ENCODE peak calls at places on chromosome 14, in ten cellular contexts. X, V, J, U, Y, P, M, Q, N and L are unnamed samples. For H3K4me1, the result is how much of the 10 kb centered on the place peaks cover.

GRCh38 chr14:75981426-75981825 is 369 bp downstream of the TGFB3 start:
- DNase-seq in Y (no peak), P (no peak), N (peak), X (no peak), J (peak), U (no peak), Q (no peak), V (no peak), M (no peak), L (no peak)

GRCh38 chr14:104895786-104896642 is 28.7 kb upstream of the PLD4 start:
- DNase-seq in V (peak), M (no peak), J (no peak), N (peak), Y (peak), Q (peak), P (no peak), U (peak), X (peak), L (peak)

GRCh38 chr14:50403433-50403832 is 6.8 kb upstream of the CDKL1 start:
- DNase-seq in V (no peak), Y (no peak), N (no peak), X (no peak), U (no peak), M (no peak), P (no peak), Q (no peak), J (no peak), L (no peak)

GRCh38 chr14:73787760-73788508 is 63.7 kb upstream of the PTGR2 start:
- DNase-seq in U (no peak), N (no peak), P (peak), V (no peak), J (no peak), Y (no peak), Q (no peak), X (peak), M (no peak), L (peak)

GRCh38 chr14:104937161-104937560 is 12.5 kb downstream of the PLD4 start:
- DNase-seq in Q (no peak), Y (no peak), U (no peak), V (no peak), M (no peak), J (no peak), P (no peak), N (no peak), X (peak), L (no peak)

GRCh38 chr14:76768671-76769500 is 7.6 kb downstream of the VASH1 start:
- DNase-seq in Y (peak), Q (no peak), X (peak), J (no peak), N (no peak), V (no peak), P (no peak), U (no peak), M (no peak), L (peak)

GRCh38 chr14:73276836-73277235 is 39.5 kb downstream of the PAPLN start:
- DNase-seq in U (no peak), P (no peak), M (no peak), Y (no peak), N (no peak), V (no peak), J (no peak), Q (no peak), X (no peak), L (no peak)

GRCh38 chr14:75514673-75515630 is 7.3 kb upstream of the BATF start:
- DNase-seq in N (peak), Q (no peak), J (no peak), V (peak), X (peak), Y (no peak), P (no peak), M (no peak), U (peak), L (peak)

GRCh38 chr14:102594514-102595175 is 2.2 kb downstream of the RCOR1 start:
- DNase-seq in N (peak), J (peak), X (peak), Y (no peak), Q (peak), V (peak), P (peak), U (peak), M (peak), L (peak)

GRCh38 chr14:102630405-102630804 is 38.0 kb downstream of the RCOR1 start:
- DNase-seq in Y (no peak), J (peak), V (no peak), U (no peak), P (no peak), X (no peak), M (no peak), Q (no peak), N (no peak), L (no peak)

GRCh38 chr14:50521912-50522341 is 10.4 kb downstream of the MAP4K5 start:
- DNase-seq in J (no peak), X (no peak), Y (no peak), Q (no peak), P (peak), N (no peak), V (no peak), U (no peak), M (no peak), L (no peak)

GRCh38 chr14:50792058-50792477 is 38.9 kb downstream of the NIN start:
- DNase-seq in U (no peak), V (no peak), P (no peak), J (no peak), Y (no peak), M (no peak), Q (no peak), X (no peak), N (no peak), L (no peak)

GRCh38 chr14:30889244-30889594 is 14.9 kb downstream of the COCH start:
- DNase-seq in M (no peak), V (no peak), Q (no peak), P (no peak), J (no peak), X (no peak), U (no peak), Y (no peak), N (no peak), L (no peak)

GRCh38 chr14:64926398-64926995 is 12.2 kb downstream of the CHURC1 start:
- DNase-seq in P (no peak), J (no peak), Q (no peak), V (no peak), Y (no peak), X (no peak), U (no peak), N (no peak), M (no peak), L (no peak)

DNA sequence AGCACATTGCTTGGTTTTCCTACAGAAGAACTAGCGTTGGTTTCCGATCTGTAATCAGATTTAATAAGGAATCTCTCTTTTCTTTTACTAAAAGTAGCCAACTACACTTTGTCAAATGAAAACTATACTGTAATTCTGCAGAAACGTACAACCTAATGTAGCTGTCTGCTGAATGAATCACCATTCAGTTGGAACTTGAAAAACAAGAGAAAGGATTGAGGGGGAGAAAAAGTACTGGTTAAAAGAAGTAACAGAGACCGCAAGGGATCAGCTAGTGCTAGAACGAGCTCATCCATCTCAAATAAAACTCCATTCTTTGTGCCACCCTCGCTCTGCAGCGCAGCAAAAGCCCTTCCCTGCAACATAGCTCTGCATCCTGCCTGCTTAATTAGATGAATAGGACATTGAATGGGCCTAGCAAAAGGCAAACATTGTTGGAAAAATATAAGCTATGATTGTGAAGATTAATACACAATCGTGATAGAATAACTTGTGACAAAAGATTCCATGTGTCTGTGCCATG is 2.6 kb downstream of the GARIN2 start:
- DNase-seq in V (no peak), X (no peak), P (peak), M (no peak), J (no peak), U (no peak), Y (no peak), N (no peak), Q (no peak), L (no peak)
- H3K27ac ChIP-seq in V (no peak), X (no peak), P (no peak), M (no peak), J (no peak), U (no peak), Y (no peak), N (no peak), Q (no peak), L (no peak)

GRCh38 chr14:21097616-21098133 is 780 bp downstream of the ZNF219 start:
- DNase-seq in Q (peak), P (no peak), X (peak), Y (no peak), J (peak), U (no peak), M (no peak), N (peak), V (peak), L (peak)

GRCh38 chr14:21098892-21099595 is 589 bp upstream of the ZNF219 start:
- DNase-seq in Q (no peak), V (no peak), Y (no peak), X (no peak), U (no peak), J (no peak), P (no peak), N (no peak), M (no peak), L (no peak)

GRCh38 chr14:21100931-21101330 is at the start of gene TMEM253:
- DNase-seq in V (no peak), M (no peak), X (no peak), N (peak), Q (peak), U (no peak), Y (no peak), P (no peak), J (no peak), L (no peak)

GRCh38 chr14:21098134-21098891 is at the start of gene ZNF219:
- DNase-seq in U (peak), V (peak), Q (peak), Y (peak), M (no peak), N (peak), J (peak), P (peak), X (peak), L (peak)

GRCh38 chr14:21099596-21099985 is 1.1 kb upstream of the ZNF219 start:
- DNase-seq in J (no peak), U (no peak), X (no peak), M (no peak), V (no peak), N (no peak), Y (no peak), P (no peak), Q (no peak), L (no peak)
- H3K4me3 ChIP-seq in J (no peak), U (peak), X (no peak), M (no peak), V (peak), N (no peak), Y (peak), P (no peak), Q (no peak), L (no peak)

GRCh38 chr14:55279384-55279783 is 8.2 kb downstream of the FBXO34 start:
- DNase-seq in U (no peak), Y (no peak), Q (no peak), X (no peak), P (no peak), V (no peak), J (no peak), M (no peak), N (no peak), L (no peak)

GRCh38 chr14:55274760-55275159 is 3.5 kb downstream of the FBXO34 start:
- DNase-seq in J (no peak), Q (no peak), N (no peak), X (no peak), P (peak), U (no peak), M (no peak), Y (no peak), V (no peak), L (no peak)

GRCh38 chr14:55276736-55277135 is 5.5 kb downstream of the FBXO34 start:
- DNase-seq in U (no peak), Y (no peak), P (no peak), V (no peak), X (no peak), Q (no peak), M (no peak), N (no peak), J (no peak), L (no peak)

GRCh38 chr14:55281316-55281839 is 10.2 kb downstream of the FBXO34 start:
- DNase-seq in P (no peak), N (no peak), J (no peak), X (no peak), M (no peak), V (no peak), Y (no peak), U (no peak), Q (no peak), L (no peak)

GRCh38 chr14:55277972-55278740 is 6.9 kb downstream of the FBXO34 start:
- DNase-seq in Q (no peak), X (no peak), J (no peak), V (no peak), P (no peak), N (no peak), U (no peak), Y (no peak), M (no peak), L (no peak)
- H3K4me1 ChIP-seq in Q (under half), X (under half), J (under half), V (under half), P (under half), N (under half), U (half or more), Y (under half), M (under half), L (under half)

DNA sequence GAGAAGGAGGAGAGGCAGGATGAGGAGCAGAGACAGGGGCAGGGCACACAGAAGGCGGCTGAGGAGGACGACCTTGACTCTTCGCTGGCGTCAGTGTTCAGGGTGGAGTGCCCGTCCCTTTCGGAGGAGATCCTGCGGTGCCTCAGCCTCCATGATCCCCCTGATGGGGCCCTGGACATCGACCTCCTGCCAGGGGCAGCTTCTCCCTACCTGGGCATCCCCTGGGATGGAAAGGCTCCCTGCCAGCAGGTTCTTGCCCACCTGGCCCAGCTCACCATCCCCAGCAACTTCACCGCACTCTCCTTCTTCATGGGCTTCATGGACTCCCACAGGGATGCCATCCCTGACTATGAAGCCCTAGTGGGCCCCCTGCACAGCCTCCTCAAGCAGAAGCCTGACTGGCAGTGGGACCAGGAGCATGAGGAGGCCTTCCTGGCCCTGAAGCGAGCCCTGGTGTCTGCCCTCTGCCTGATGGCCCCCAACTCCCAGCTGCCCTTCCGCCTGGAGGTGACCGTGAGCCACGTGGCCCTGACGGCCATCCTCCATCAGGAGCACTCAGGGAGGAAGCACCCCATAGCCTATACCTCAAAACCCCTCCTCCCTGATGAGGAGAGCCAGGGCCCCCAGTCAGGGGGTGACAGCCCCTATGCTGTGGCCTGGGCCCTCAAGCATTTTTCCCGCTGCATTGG is 14.6 kb downstream of the CBLN3 start:
- DNase-seq in J (no peak), U (no peak), V (no peak), P (no peak), Q (no peak), X (no peak), N (no peak), M (no peak), Y (no peak), L (no peak)
- H3K27ac ChIP-seq in J (no peak), U (no peak), V (no peak), P (no peak), Q (no peak), X (no peak), N (no peak), M (no peak), Y (no peak), L (no peak)

GRCh38 chr14:93239869-93240677 is 33.0 kb downstream of the UBR7 start:
- DNase-seq in Y (no peak), X (no peak), N (no peak), V (no peak), P (peak), U (no peak), J (no peak), Q (no peak), M (no peak), L (no peak)
- H3K4me3 ChIP-seq in Y (no peak), X (no peak), N (no peak), V (no peak), P (no peak), U (no peak), J (no peak), Q (no peak), M (no peak), L (no peak)

DNA sequence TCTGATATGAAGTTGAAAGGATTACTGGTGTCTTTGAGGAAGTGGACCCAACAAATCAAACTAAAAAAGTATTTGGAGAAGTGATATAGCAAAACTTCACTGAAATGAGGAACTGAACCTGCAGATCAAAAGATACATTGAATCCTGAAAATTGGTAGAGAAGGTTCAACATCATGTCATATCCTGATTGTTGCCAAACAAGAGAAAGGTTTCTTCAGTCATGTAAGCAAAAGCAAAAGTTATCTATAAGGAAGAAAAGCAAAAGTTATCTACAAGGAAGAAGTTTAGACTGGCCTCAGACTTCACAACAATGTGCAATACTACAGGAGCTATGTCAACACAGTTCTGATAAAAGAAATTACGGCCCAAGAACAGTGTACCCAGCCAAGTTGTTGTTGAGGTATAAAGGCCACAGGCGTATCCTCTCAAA is 142.7 kb downstream of the RAD51B start:
- DNase-seq in X (no peak), Q (peak), J (no peak), P (no peak), M (no peak), Y (no peak), N (no peak), U (no peak), V (no peak), L (no peak)
- H3K4me1 ChIP-seq in X (under half), Q (under half), J (under half), P (under half), M (under half), Y (under half), N (half or more), U (under half), V (half or more), L (under half)